ENCODE peak calls at places on chromosomes 4 and X, in nine cellular contexts. F is uterus, L is breast epithelium, Q is GM12878, M is transverse colon, I is AG09309, H is NB4, W is fibroblast of the aortic adventitia, S is fibroblast of villous mesenchyme. R is an unnamed sample.
A peak's percentile ranks its signal among the peaks of the same experiment; 100 is the strongest.

GRCh38 chrX:149151805-149152757 is 353.0 kb downstream of the IDS start:
- DNase-seq in H (peak; percentile 14), W (no peak), S (peak; percentile 38), Q (peak; percentile 24), M (no peak), L (peak; percentile 32), F (no peak), I (no peak), R (no peak)

GRCh38 chr4:150827226-150827625 is 187.9 kb downstream of the LRBA start:
- DNase-seq in L (no peak), W (no peak), F (no peak), Q (no peak), I (no peak), H (no peak), S (no peak), M (no peak), R (no peak)

GRCh38 chr4:26964512-26964911 is 103.9 kb downstream of the STIM2 start:
- DNase-seq in S (no peak), F (no peak), I (no peak), Q (no peak), L (no peak), H (no peak), W (peak; percentile 22), M (no peak), R (no peak)

GRCh38 chr4:102169345-102169744 is 175.9 kb downstream of the SLC39A8 start:
- DNase-seq in L (no peak), S (no peak), Q (no peak), I (no peak), M (no peak), F (no peak), H (peak; percentile 10), W (peak; percentile 6), R (no peak)

GRCh38 chr4:24105183-24106039 is 215.6 kb upstream of the PPARGC1A start:
- DNase-seq in M (no peak), I (peak; percentile 80), W (peak; percentile 92), Q (no peak), L (no peak), S (peak; percentile 87), H (no peak), F (peak; percentile 14), R (peak; percentile 90)

GRCh38 chrX:68945603-68946228 is 116.9 kb downstream of the EFNB1 start:
- DNase-seq in Q (no peak), F (no peak), H (peak; percentile 11), L (no peak), I (no peak), S (peak; percentile 63), M (peak; percentile 12), W (peak; percentile 76), R (no peak)

GRCh38 chrX:48474127-48474526 is 1.9 kb upstream of the FTSJ1 start:
- DNase-seq in L (no peak), W (no peak), S (no peak), H (peak; percentile 69), F (no peak), Q (no peak), M (no peak), I (no peak), R (no peak)

GRCh38 chr4:168732714-168733113 is 235.9 kb downstream of the PALLD start:
- DNase-seq in I (no peak), W (no peak), F (no peak), S (no peak), Q (no peak), M (no peak), H (no peak), L (no peak), R (no peak)

GRCh38 chr4:47824844-47825243 is 13.0 kb downstream of the CORIN start:
- DNase-seq in F (no peak), Q (no peak), L (no peak), H (no peak), I (no peak), M (no peak), W (no peak), S (no peak), R (no peak)

GRCh38 chr4:153622778-153623240 is 61.3 kb upstream of the TLR2 start:
- DNase-seq in F (no peak), S (no peak), I (no peak), Q (no peak), M (no peak), L (no peak), H (no peak), W (no peak), R (no peak)

GRCh38 chrX:147693511-147693910 is 218.2 kb upstream of the FMR1 start:
- DNase-seq in L (no peak), F (no peak), M (no peak), W (no peak), Q (no peak), I (no peak), S (no peak), H (no peak), R (no peak)

GRCh38 chr4:37948542-37948941 is 11.7 kb upstream of the PTTG2 start:
- DNase-seq in I (no peak), L (no peak), S (no peak), M (no peak), Q (peak; percentile 13), F (no peak), H (peak; percentile 29), W (no peak), R (no peak)

GRCh38 chrX:111047575-111047974 is 48.4 kb upstream of the PAK3 start:
- DNase-seq in L (no peak), F (no peak), I (no peak), M (no peak), H (no peak), W (peak; percentile 49), S (peak; percentile 1), Q (no peak), R (no peak)

GRCh38 chrX:107894038-107894437 is 68.4 kb downstream of the MID2 start:
- DNase-seq in F (no peak), Q (peak; percentile 20), I (no peak), W (peak; percentile 51), M (no peak), S (peak; percentile 57), L (no peak), H (peak; percentile 53), R (no peak)

GRCh38 chr4:87251104-87251503 is 30.7 kb upstream of the KLHL8 start:
- DNase-seq in F (no peak), L (no peak), Q (no peak), I (no peak), H (no peak), S (no peak), M (peak; percentile 25), W (no peak), R (no peak)

DNA sequence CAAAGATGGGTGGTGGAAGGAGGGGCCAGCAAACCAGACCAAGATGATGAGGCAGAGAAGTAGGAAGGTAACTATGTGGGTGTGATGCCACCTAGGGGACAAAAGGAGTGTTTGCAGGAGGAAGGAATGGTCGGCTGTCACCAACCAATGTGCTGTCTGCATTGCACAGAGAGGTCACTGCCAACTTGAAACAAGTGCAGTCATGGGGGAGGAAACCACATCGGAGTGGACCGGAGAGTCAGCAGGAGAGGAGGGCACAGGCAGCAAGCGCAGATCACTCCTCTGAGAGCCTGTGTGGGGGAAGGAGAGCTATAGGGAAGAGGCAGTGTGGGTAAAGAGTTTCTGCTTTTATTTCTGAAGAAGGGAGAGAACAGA is 38.5 kb upstream of the FGFBP2 start:
- DNase-seq in M (peak; percentile 48), H (peak; percentile 91), Q (peak; percentile 13), F (peak; percentile 64), W (peak; percentile 78), L (peak; percentile 31), S (peak; percentile 81), I (peak; percentile 31), R (peak; percentile 45)
- TF ChIP-seq CTCF in M (peak; percentile 81), H (peak; percentile 95), Q (peak; percentile 90), F (peak; percentile 73), W (peak; percentile 91), L (peak; percentile 71), S (peak; percentile 94), I (peak; percentile 87), R (peak; percentile 94)

DNA sequence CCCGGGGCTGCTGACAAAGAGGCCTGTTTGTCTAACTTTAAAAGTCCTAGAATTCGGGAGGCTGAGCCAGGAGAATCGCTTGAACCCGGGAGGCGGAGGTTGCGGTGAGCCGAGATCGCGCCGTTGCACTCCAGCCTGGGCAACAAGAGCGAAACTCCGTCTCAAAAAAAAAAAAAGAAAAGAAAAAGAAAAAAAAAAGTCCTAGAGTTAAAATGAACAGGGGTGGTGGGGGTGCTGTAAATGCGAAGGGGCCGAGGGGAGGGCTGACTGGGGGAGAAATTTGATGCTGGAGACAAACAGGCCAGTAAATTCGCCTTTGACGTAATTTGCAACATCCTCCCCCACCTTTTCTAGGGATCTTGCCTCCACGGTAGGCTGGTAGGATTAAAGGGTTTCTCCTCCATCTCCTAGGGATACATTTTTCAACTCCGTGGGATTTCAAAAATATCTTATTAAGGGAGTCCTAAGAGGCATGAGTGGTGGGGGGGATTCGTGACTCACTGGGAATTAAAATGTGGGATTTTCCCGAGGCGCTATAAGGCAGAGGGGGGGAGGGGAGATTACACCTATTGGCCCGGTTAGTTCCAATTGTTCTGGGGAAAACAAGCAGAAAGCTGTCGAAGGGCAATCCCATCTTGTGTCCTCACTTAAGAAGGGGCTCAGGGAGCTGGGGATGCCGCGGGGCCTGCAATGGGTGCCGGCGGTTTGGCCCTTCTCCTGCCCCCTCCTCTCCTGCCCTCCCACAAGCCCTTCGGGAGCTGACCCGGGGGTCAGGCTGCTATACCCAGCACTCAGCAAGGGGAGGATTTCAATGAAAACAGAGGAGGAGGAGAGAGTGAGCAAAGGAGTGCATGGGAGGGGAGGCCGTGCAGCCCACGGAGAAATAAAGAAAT is 3.0 kb upstream of the BCOR start:
- DNase-seq in S (no peak), I (no peak), F (peak; percentile 60), M (no peak), H (peak; percentile 35), Q (no peak), L (no peak), W (no peak), R (no peak)
- H3K4me3 ChIP-seq in S (no peak overlapping the region), I (no peak overlapping the region), F (no peak overlapping the region), M (no peak overlapping the region), H (no peak overlapping the region), Q (no peak overlapping the region), L (no peak overlapping the region), W (no peak overlapping the region), R (no peak overlapping the region)

DNA sequence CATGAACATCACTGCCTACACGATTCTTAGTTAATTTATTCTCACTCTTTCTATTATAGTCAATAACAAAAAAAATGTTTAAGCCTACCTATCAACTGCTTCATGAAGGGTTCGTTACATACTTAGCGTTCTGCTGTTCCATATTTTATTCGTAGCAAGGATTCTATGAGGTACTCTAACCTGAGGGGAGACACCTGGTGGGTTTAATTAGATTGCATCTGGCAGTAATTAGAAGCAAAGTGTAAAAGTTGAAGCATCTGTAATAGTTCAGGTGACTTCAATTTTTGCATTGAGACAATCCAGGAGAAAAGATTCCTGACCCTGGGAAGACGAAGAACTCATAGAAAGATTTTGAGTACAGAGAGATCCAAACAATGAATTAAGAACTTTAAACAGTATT is 1655.8 kb upstream of the TENM3 start:
- DNase-seq in Q (no peak), H (no peak), F (no peak), I (no peak), M (no peak), L (no peak), W (no peak), S (no peak), R (no peak)
- TF ChIP-seq CTCF in Q (no peak), H (no peak), F (no peak), I (no peak), M (no peak), L (no peak), W (no peak), S (no peak), R (no peak)

DNA sequence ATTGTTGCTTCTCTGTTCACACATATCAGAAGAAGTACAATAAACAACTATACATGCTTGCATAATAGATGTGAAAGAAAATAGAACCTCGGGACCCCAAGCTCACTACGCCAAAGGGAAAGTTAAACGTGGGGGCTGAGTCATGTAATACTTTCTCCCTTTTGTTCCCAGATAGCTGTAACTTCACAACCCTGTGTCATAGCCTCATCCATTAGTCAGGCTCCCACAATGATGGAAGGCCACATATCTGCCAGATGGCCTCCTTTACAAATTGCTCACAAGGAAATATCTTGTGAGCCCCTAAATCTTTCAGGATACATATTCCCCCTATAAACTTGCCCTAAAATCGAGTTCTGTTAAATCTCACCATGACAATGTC is 476.9 kb downstream of the DTHD1 start:
- DNase-seq in M (no peak), F (no peak), W (no peak), S (no peak), I (no peak), L (no peak), Q (no peak), H (no peak), R (no peak)
- H3K4me3 ChIP-seq in M (no peak overlapping the region), F (no peak overlapping the region), W (no peak overlapping the region), S (no peak overlapping the region), I (no peak overlapping the region), L (no peak overlapping the region), Q (no peak overlapping the region), H (no peak overlapping the region), R (no peak overlapping the region)

R was measured in AG04450.